ENCODE peak calls at places on chromosomes 16 and 17, in six cellular contexts. One of them, this sample, is unnamed.

GRCh38 chr17:1561420-1562177 is 993 bp downstream of the PITPNA start:
- DNase-seq in breast epithelium: no peak
- DNase-seq in HCT116: no peak
- DNase-seq in prostate gland: no peak
- DNase-seq in GM12891: peak
- DNase-seq in SK-N-MC: no peak
- DNase-seq in this sample: peak

GRCh38 chr17:78125976-78126894 is 2.3 kb downstream of the TMC6 start:
- DNase-seq in breast epithelium: no peak
- DNase-seq in HCT116: no peak
- DNase-seq in prostate gland: no peak
- DNase-seq in GM12891: no peak
- DNase-seq in SK-N-MC: no peak
- DNase-seq in this sample: no peak

GRCh38 chr16:81956213-81956948 is 54.9 kb downstream of the SDR42E1 start:
- DNase-seq in breast epithelium: no peak
- DNase-seq in HCT116: no peak
- DNase-seq in prostate gland: no peak
- DNase-seq in GM12891: no peak
- DNase-seq in SK-N-MC: no peak
- DNase-seq in this sample: no peak

GRCh38 chr16:54630284-54630967 is 300.2 kb upstream of the IRX5 start:
- DNase-seq in breast epithelium: no peak
- DNase-seq in HCT116: no peak
- DNase-seq in prostate gland: no peak
- DNase-seq in GM12891: no peak
- DNase-seq in SK-N-MC: no peak
- DNase-seq in this sample: no peak

GRCh38 chr17:38379448-38379847 is 27.8 kb downstream of the SOCS7 start:
- DNase-seq in breast epithelium: no peak
- DNase-seq in HCT116: no peak
- DNase-seq in prostate gland: no peak
- DNase-seq in GM12891: no peak
- DNase-seq in SK-N-MC: no peak
- DNase-seq in this sample: no peak

GRCh38 chr17:46942441-46943217 is 19.7 kb downstream of the GOSR2 start:
- DNase-seq in breast epithelium: no peak
- DNase-seq in HCT116: peak
- DNase-seq in prostate gland: peak
- DNase-seq in GM12891: peak
- DNase-seq in SK-N-MC: peak
- DNase-seq in this sample: peak

GRCh38 chr16:66045626-66046025 is 320.9 kb upstream of the CDH5 start:
- DNase-seq in breast epithelium: no peak
- DNase-seq in HCT116: no peak
- DNase-seq in prostate gland: no peak
- DNase-seq in GM12891: no peak
- DNase-seq in SK-N-MC: no peak
- DNase-seq in this sample: no peak

GRCh38 chr16:71425746-71426068 is 16.1 kb downstream of the TLE7 start:
- DNase-seq in breast epithelium: no peak
- DNase-seq in HCT116: no peak
- DNase-seq in prostate gland: no peak
- DNase-seq in GM12891: no peak
- DNase-seq in SK-N-MC: no peak
- DNase-seq in this sample: no peak

GRCh38 chr17:72926171-72926570 is 166.3 kb downstream of the SLC39A11 start:
- DNase-seq in breast epithelium: no peak
- DNase-seq in HCT116: no peak
- DNase-seq in prostate gland: no peak
- DNase-seq in GM12891: no peak
- DNase-seq in SK-N-MC: no peak
- DNase-seq in this sample: no peak

GRCh38 chr17:30519707-30520106 is 42.5 kb downstream of the GOSR1 start:
- DNase-seq in breast epithelium: no peak
- DNase-seq in HCT116: no peak
- DNase-seq in prostate gland: no peak
- DNase-seq in GM12891: no peak
- DNase-seq in SK-N-MC: no peak
- DNase-seq in this sample: no peak

GRCh38 chr16:84677017-84677803 is 22.6 kb upstream of the USP10 start:
- DNase-seq in breast epithelium: no peak
- DNase-seq in HCT116: no peak
- DNase-seq in prostate gland: no peak
- DNase-seq in GM12891: no peak
- DNase-seq in SK-N-MC: no peak
- DNase-seq in this sample: no peak

DNA sequence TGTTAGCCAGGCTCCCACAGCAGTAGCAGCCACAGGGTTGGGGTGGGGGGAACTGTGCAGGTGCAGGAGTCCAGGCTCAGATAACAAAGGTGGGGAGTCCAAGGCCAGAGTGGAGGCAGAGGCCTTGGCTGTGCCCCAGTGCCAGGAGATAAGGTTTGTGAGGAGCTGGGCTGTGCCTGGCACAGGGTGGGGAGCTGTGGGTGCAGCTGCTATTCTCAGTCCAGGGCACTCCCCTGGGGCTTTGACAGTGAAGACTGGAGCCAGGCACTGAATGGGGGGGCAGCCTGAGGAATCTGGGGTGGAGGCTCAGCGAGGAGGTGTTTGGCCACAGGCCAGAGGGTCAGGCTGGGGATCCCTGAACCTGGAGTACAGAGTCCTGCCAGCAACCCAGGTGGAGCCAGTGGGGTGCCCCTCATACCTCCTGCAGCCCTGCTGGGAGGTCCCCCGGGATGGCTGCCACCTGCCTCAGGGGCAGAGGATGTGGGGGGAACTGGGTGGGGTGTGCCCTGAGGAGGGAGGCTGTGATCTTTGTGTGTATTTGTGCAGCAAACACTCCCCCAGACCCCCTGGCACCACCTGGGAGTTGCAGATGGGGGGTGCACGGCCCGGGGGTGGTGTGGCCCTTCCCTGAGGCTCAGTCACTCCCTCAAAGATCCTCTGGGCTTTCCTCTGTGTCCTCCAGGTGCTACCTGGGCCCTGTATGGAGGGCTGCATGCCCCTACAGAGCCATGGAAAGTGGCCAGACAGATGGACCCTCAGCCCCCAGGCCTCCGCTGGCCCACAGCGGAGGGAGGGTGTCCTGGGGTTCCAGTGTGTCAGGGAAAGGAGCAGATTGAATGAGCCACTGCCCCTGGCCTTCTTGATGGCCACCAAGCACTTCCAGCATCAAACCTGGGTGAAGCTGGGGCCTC is 44.4 kb upstream of the SMPD3 start:
- DNase-seq in breast epithelium: no peak
- DNase-seq in HCT116: no peak
- DNase-seq in prostate gland: no peak
- DNase-seq in GM12891: no peak
- DNase-seq in SK-N-MC: no peak
- DNase-seq in this sample: no peak
- TF ChIP-seq POLR2AphosphoS5 in breast epithelium: no peak
- TF ChIP-seq POLR2AphosphoS5 in HCT116: no peak
- TF ChIP-seq POLR2AphosphoS5 in prostate gland: no peak
- TF ChIP-seq POLR2AphosphoS5 in GM12891: no peak
- TF ChIP-seq POLR2AphosphoS5 in SK-N-MC: no peak
- TF ChIP-seq POLR2AphosphoS5 in this sample: no peak

DNA sequence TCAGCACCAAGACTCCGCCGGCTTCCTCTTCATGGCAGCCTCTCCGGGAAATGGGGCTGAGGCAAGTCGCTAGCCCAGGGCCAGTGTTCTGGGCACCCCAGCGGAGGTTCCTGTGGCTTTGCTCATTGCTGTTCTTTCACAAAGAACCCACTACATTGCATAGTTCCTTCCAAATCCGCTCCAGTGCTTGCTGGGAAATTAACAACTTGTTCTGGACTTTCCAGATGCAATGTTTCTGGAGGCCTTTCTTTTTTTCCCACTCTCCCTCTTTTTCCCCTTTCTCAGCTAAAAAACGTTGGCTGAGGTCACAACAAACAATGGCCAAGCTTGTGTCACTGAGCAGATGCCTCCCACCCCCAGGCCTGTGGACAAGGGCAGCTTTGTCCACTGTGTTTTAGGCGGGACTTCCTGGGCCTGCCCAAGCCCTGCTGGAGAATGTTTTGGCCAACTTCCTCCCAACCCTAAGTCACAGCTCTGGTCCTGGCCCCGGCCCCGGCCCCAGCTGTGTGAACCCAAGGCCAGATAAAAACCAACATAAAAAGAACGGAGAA is 131.5 kb upstream of the RCVRN start:
- DNase-seq in breast epithelium: no peak
- DNase-seq in HCT116: no peak
- DNase-seq in prostate gland: no peak
- DNase-seq in GM12891: no peak
- DNase-seq in SK-N-MC: no peak
- DNase-seq in this sample: no peak
- TF ChIP-seq POLR2AphosphoS5 in breast epithelium: peak
- TF ChIP-seq POLR2AphosphoS5 in HCT116: no peak
- TF ChIP-seq POLR2AphosphoS5 in prostate gland: no peak
- TF ChIP-seq POLR2AphosphoS5 in GM12891: no peak
- TF ChIP-seq POLR2AphosphoS5 in SK-N-MC: no peak
- TF ChIP-seq POLR2AphosphoS5 in this sample: no peak

DNA sequence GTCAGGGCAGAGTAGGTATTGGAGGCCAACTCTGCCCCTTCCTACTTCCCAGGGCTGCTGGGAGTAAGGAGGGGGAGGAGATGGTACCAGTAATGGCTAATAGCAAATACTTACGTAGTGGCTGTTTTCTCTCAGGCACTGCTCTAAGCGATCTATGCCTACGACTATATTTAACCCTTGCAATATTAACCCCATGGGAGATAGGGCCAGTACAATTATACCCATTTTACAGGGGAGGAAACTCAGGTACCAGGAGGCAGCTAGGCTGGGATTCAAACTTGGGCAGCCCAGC is 50.6 kb downstream of the RMI2 start:
- DNase-seq in breast epithelium: no peak
- DNase-seq in HCT116: no peak
- DNase-seq in prostate gland: no peak
- DNase-seq in GM12891: no peak
- DNase-seq in SK-N-MC: no peak
- DNase-seq in this sample: peak
- TF ChIP-seq POLR2AphosphoS5 in breast epithelium: no peak
- TF ChIP-seq POLR2AphosphoS5 in HCT116: no peak
- TF ChIP-seq POLR2AphosphoS5 in prostate gland: no peak
- TF ChIP-seq POLR2AphosphoS5 in GM12891: no peak
- TF ChIP-seq POLR2AphosphoS5 in SK-N-MC: no peak
- TF ChIP-seq POLR2AphosphoS5 in this sample: no peak

GRCh38 chr17:10033982-10034381 is 128.9 kb upstream of the RCVRN start:
- DNase-seq in breast epithelium: no peak
- DNase-seq in HCT116: no peak
- DNase-seq in prostate gland: no peak
- DNase-seq in GM12891: no peak
- DNase-seq in SK-N-MC: no peak
- DNase-seq in this sample: no peak
- TF ChIP-seq POLR2AphosphoS5 in breast epithelium: no peak
- TF ChIP-seq POLR2AphosphoS5 in HCT116: no peak
- TF ChIP-seq POLR2AphosphoS5 in prostate gland: no peak
- TF ChIP-seq POLR2AphosphoS5 in GM12891: no peak
- TF ChIP-seq POLR2AphosphoS5 in SK-N-MC: no peak
- TF ChIP-seq POLR2AphosphoS5 in this sample: no peak

DNA sequence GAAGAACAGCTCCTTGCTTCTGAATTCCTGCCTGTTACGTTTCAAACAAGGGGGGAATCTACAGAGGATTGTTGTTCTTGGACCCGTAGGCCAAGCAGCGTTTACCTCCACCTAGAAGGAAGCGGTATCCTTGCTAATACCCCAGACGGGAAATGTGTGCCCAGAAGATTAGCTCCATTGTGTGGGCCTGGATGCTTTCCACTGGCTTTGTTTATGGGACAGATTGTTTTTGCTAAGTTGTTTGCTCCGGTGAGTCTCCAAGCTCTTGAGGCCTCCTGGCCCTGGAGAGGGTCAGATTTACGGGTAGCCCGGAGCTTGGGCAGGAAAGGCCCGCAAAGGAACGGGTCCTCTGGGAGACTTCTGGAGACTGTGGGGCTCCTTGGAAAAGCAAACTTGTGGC is 28.4 kb upstream of the MRTFB start:
- DNase-seq in breast epithelium: no peak
- DNase-seq in HCT116: no peak
- DNase-seq in prostate gland: no peak
- DNase-seq in GM12891: no peak
- DNase-seq in SK-N-MC: no peak
- DNase-seq in this sample: no peak
- TF ChIP-seq POLR2AphosphoS5 in breast epithelium: no peak
- TF ChIP-seq POLR2AphosphoS5 in HCT116: no peak
- TF ChIP-seq POLR2AphosphoS5 in prostate gland: peak
- TF ChIP-seq POLR2AphosphoS5 in GM12891: no peak
- TF ChIP-seq POLR2AphosphoS5 in SK-N-MC: no peak
- TF ChIP-seq POLR2AphosphoS5 in this sample: no peak

DNA sequence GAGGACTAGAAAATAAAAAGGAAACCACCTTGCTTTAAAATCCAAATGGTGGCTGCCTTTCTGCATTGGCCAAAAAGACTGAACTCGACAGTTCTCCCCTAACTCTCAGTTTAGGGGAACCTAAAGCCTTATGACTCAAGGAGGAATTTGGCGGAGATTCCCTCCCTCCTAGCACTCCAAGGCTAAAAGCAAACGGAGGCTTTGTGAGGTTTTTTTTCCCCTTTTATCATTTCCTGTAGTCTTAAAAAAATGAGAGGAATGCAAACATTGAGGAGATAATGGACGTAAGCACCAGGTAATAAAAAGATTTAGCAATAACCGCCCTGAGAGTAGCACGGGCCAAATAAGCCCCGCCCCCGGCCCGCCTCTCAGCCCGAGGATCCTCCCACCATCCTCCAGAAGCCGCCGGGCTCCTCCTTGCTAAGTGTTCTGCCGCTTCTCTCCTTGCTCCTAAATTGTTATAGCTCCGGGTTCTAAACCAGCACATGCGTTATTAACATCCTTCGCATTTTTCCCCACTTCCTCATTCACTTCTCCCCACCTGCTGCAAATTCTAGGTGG is 5.8 kb upstream of the KIFC3 start:
- DNase-seq in breast epithelium: peak
- DNase-seq in HCT116: peak
- DNase-seq in prostate gland: peak
- DNase-seq in GM12891: peak
- DNase-seq in SK-N-MC: peak
- DNase-seq in this sample: peak
- TF ChIP-seq POLR2AphosphoS5 in breast epithelium: no peak
- TF ChIP-seq POLR2AphosphoS5 in HCT116: peak
- TF ChIP-seq POLR2AphosphoS5 in prostate gland: peak
- TF ChIP-seq POLR2AphosphoS5 in GM12891: no peak
- TF ChIP-seq POLR2AphosphoS5 in SK-N-MC: peak
- TF ChIP-seq POLR2AphosphoS5 in this sample: no peak

GRCh38 chr17:82212331-82213250 is at the start of gene CCDC57:
- DNase-seq in breast epithelium: no peak
- DNase-seq in HCT116: no peak
- DNase-seq in prostate gland: peak
- DNase-seq in GM12891: peak
- DNase-seq in SK-N-MC: no peak
- DNase-seq in this sample: peak
- TF ChIP-seq POLR2AphosphoS5 in breast epithelium: peak
- TF ChIP-seq POLR2AphosphoS5 in HCT116: peak
- TF ChIP-seq POLR2AphosphoS5 in prostate gland: peak
- TF ChIP-seq POLR2AphosphoS5 in GM12891: no peak
- TF ChIP-seq POLR2AphosphoS5 in SK-N-MC: peak
- TF ChIP-seq POLR2AphosphoS5 in this sample: no peak

This sample was measured in GM12892.